ENCODE peak calls at places on chromosomes 11 and 22, in eight cellular contexts. O, T, C, Q, J, I, N and R are unnamed samples.

GRCh38 chr11:66856496-66857233 is at the start of gene LRFN4:
- DNase-seq in O (no peak), T (peak; percentile 61), C (peak; percentile 71), Q (no peak), J (peak; percentile 71), I (no peak), N (no peak), R (peak; percentile 59)

GRCh38 chr11:1514349-1515061 is 27.9 kb upstream of the MOB2 start:
- DNase-seq in O (no peak), T (no peak), C (peak; percentile 84), Q (no peak), J (no peak), I (no peak), N (no peak), R (no peak)

GRCh38 chr22:45779351-45779750 is 107.7 kb downstream of the ATXN10 start:
- DNase-seq in O (no peak), T (no peak), C (no peak), Q (no peak), J (no peak), I (no peak), N (no peak), R (no peak)

GRCh38 chr11:122491486-122491885 is 164.0 kb upstream of the UBASH3B start:
- DNase-seq in O (no peak), T (no peak), C (no peak), Q (no peak), J (no peak), I (no peak), N (no peak), R (no peak)

GRCh38 chr22:39901519-39902146 is 749 bp downstream of the GRAP2 start:
- DNase-seq in O (no peak), T (no peak), C (no peak), Q (no peak), J (no peak), I (no peak), N (no peak), R (no peak)

GRCh38 chr11:19766206-19766605 is 53.6 kb downstream of the NAV2 start:
- DNase-seq in O (no peak), T (no peak), C (no peak), Q (no peak), J (no peak), I (no peak), N (no peak), R (no peak)

GRCh38 chr11:27726981-27727380 is 26.7 kb upstream of the BDNF start:
- DNase-seq in O (no peak), T (no peak), C (no peak), Q (no peak), J (no peak), I (no peak), N (no peak), R (no peak)

GRCh38 chr22:24683671-24684070 is 80.7 kb downstream of the GGT1 start:
- DNase-seq in O (no peak), T (no peak), C (no peak), Q (no peak), J (no peak), I (no peak), N (no peak), R (no peak)

GRCh38 chr11:34302046-34302921 is 55.5 kb downstream of the ABTB2 start:
- DNase-seq in O (no peak), T (no peak), C (no peak), Q (no peak), J (no peak), I (no peak), N (no peak), R (no peak)

GRCh38 chr11:105168457-105168856 is 28.9 kb upstream of the CARD18 start:
- DNase-seq in O (no peak), T (no peak), C (no peak), Q (no peak), J (no peak), I (no peak), N (no peak), R (no peak)

GRCh38 chr11:84581083-84581482 is 1046.1 kb downstream of the DLG2 start:
- DNase-seq in O (no peak), T (no peak), C (no peak), Q (no peak), J (no peak), I (no peak), N (no peak), R (no peak)

GRCh38 chr11:68974421-68975194 is 6.2 kb downstream of the MRGPRD start:
- DNase-seq in O (peak; percentile 63), T (no peak), C (peak; percentile 53), Q (peak; percentile 40), J (peak; percentile 76), I (no peak), N (no peak), R (peak; percentile 6)

GRCh38 chr11:33732176-33732575 is 4.0 kb downstream of the CD59 start:
- DNase-seq in O (no peak), T (no peak), C (no peak), Q (no peak), J (no peak), I (no peak), N (no peak), R (no peak)

GRCh38 chr22:50603511-50604255 is 3.1 kb downstream of the MAPK8IP2 start:
- DNase-seq in O (no peak), T (no peak), C (no peak), Q (no peak), J (no peak), I (no peak), N (no peak), R (no peak)

GRCh38 chr11:26618441-26618840 is 46.4 kb upstream of the MUC15 start:
- DNase-seq in O (no peak), T (no peak), C (no peak), Q (no peak), J (no peak), I (no peak), N (no peak), R (no peak)

GRCh38 chr22:23685205-23685784 is 5.5 kb upstream of the RGL4 start:
- DNase-seq in O (no peak), T (peak; percentile 28), C (no peak), Q (no peak), J (peak; percentile 24), I (no peak), N (no peak), R (no peak)

GRCh38 chr11:66883021-66883968 is 26.4 kb downstream of the LRFN4 start:
- DNase-seq in O (peak; percentile 97), T (peak; percentile 79), C (peak; percentile 82), Q (no peak), J (peak; percentile 65), I (peak; percentile 45), N (no peak), R (peak; percentile 86)

GRCh38 chr11:75524576-75525432 is 937 bp downstream of the GDPD5 start:
- DNase-seq in O (peak; percentile 72), T (peak; percentile 27), C (no peak), Q (no peak), J (peak; percentile 33), I (no peak), N (no peak), R (peak; percentile 33)

GRCh38 chr22:24494182-24494534 is 974 bp upstream of the UPB1 start:
- DNase-seq in O (no peak), T (no peak), C (no peak), Q (no peak), J (no peak), I (no peak), N (no peak), R (no peak)

GRCh38 chr22:38228873-38229740 is 27.3 kb downstream of the MAFF start:
- DNase-seq in O (no peak), T (peak; percentile 80), C (no peak), Q (no peak), J (no peak), I (peak; percentile 54), N (no peak), R (peak; percentile 79)

GRCh38 chr11:63762662-63763505 is 5.7 kb downstream of the ZFTA start:
- DNase-seq in O (peak; percentile 77), T (peak; percentile 54), C (peak; percentile 85), Q (no peak), J (no peak), I (no peak), N (no peak), R (peak; percentile 51)

DNA sequence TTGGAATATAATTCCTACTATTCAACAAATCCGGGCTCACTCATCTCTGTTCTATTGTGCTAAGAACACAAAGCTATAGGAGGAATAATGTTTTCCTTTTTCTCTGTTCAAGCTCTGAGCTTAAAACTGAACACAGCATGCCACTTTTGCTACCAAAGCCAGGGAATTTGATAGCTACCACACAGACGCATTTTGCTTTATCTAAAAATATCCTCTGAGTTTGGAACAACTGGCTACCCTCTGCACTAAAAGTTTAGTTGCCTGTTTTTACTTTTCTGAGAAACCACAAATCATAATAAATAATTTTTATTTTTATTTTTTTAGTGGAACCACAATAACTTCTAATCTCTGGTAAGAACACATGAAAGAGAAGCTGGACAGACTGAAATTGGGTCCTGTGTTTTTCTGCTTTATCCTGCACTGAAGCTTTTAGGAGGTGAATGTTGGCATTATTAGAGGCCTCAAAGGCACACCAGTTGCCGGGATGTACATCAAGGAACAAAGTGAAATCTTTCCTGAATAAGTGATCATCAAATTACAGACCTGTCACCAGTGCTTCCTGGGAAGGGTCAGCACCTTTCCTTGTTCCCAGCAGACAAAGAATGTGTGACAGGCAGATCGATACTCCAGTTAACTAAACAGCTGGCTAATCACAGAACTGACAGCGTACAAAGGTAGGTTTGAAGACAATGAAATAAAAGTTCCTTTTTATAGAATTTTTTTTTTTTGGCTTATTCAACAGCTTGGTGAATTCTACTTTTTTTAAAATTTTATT is 523.2 kb upstream of the TENM4 start:
- DNase-seq in O (no peak), T (no peak), C (no peak), Q (no peak), J (no peak), I (no peak), N (no peak), R (no peak)
- TF ChIP-seq POLR2AphosphoS5 in O (no peak), T (no peak), C (no peak), Q (no peak), J (no peak), I (no peak), N (no peak), R (no peak)

DNA sequence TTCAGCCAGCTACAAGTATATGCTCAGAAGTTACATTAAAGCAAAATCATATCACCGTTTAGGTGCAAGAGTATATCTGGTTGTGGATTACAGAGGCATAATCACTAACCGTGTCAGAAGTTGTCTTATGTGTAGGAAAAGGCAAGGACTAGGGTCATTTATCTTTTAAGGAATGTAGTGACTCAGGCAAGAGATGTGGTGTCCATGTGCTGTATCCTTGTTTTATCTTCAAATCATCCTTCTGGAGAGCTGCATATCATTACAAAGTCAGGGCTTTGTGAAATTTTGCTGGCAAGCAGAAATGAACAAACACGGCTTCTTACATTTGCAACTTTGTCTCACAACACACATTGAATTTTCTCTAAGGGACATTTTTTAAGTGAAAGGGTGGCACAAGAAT is 12.7 kb upstream of the CHORDC1 start:
- DNase-seq in O (no peak), T (no peak), C (no peak), Q (no peak), J (no peak), I (no peak), N (no peak), R (no peak)
- TF ChIP-seq EP300 in O (no peak), T (no peak), C (no peak), Q (no peak), J (no peak), I (no peak), N (no peak), R (no peak)

GRCh38 chr11:57779275-57779674 is 17.7 kb downstream of the CTNND1 start:
- DNase-seq in O (no peak), T (peak; percentile 56), C (no peak), Q (no peak), J (no peak), I (peak; percentile 86), N (no peak), R (no peak)
- TF ChIP-seq CTCF in O (no peak), T (no peak), C (no peak), Q (no peak), J (no peak), I (peak; percentile 18), N (no peak), R (no peak)

GRCh38 chr22:20429254-20430100 is 8.1 kb downstream of the SCARF2 start:
- DNase-seq in O (peak; percentile 90), T (peak; percentile 83), C (peak; percentile 67), Q (peak; percentile 80), J (peak; percentile 100), I (no peak), N (no peak), R (peak; percentile 84)
- TF ChIP-seq POLR2AphosphoS5 in O (no peak), T (no peak), C (no peak), Q (no peak), J (no peak), I (no peak), N (no peak), R (no peak)